ENCODE peak calls at places on chromosomes 6 and 20, in ten cellular contexts. One of them, this sample, is unnamed.

GRCh38 chr20:34709836-34710567 is 5.9 kb downstream of the TP53INP2 start:
- DNase-seq in NCI-H524: no peak
- DNase-seq in myocyte: peak
- DNase-seq in brain microvascular endothelial cell: peak
- DNase-seq in NCI-H2081: peak
- DNase-seq in chondrocyte: no peak
- DNase-seq in T-helper 2 cell: peak
- DNase-seq in NCI-H774: peak
- DNase-seq in HL-60: peak
- DNase-seq in NCI-H460: peak
- DNase-seq in this sample: peak

GRCh38 chr6:134589512-134589911 is 271.6 kb upstream of the SGK1 start:
- DNase-seq in NCI-H524: no peak
- DNase-seq in myocyte: peak
- DNase-seq in brain microvascular endothelial cell: peak
- DNase-seq in NCI-H2081: no peak
- DNase-seq in chondrocyte: no peak
- DNase-seq in T-helper 2 cell: no peak
- DNase-seq in NCI-H774: no peak
- DNase-seq in HL-60: no peak
- DNase-seq in NCI-H460: peak
- DNase-seq in this sample: no peak

GRCh38 chr6:15621203-15622044 is 41.4 kb downstream of the DTNBP1 start:
- DNase-seq in NCI-H524: peak
- DNase-seq in myocyte: peak
- DNase-seq in brain microvascular endothelial cell: peak
- DNase-seq in NCI-H2081: no peak
- DNase-seq in chondrocyte: no peak
- DNase-seq in T-helper 2 cell: no peak
- DNase-seq in NCI-H774: no peak
- DNase-seq in HL-60: peak
- DNase-seq in NCI-H460: no peak
- DNase-seq in this sample: no peak

GRCh38 chr6:37499433-37500293 is at the start of gene CCDC167:
- DNase-seq in NCI-H524: peak
- DNase-seq in myocyte: peak
- DNase-seq in brain microvascular endothelial cell: peak
- DNase-seq in NCI-H2081: peak
- DNase-seq in chondrocyte: peak
- DNase-seq in T-helper 2 cell: peak
- DNase-seq in NCI-H774: peak
- DNase-seq in HL-60: peak
- DNase-seq in NCI-H460: peak
- DNase-seq in this sample: peak

GRCh38 chr20:52614036-52614863 is 357.9 kb upstream of the TSHZ2 start:
- DNase-seq in NCI-H524: no peak
- DNase-seq in myocyte: no peak
- DNase-seq in brain microvascular endothelial cell: no peak
- DNase-seq in NCI-H2081: no peak
- DNase-seq in chondrocyte: no peak
- DNase-seq in T-helper 2 cell: no peak
- DNase-seq in NCI-H774: no peak
- DNase-seq in HL-60: no peak
- DNase-seq in NCI-H460: no peak
- DNase-seq in this sample: no peak

GRCh38 chr20:26209171-26209941 is 512.7 kb upstream of the ZNF337 start:
- DNase-seq in NCI-H524: no peak
- DNase-seq in myocyte: no peak
- DNase-seq in brain microvascular endothelial cell: no peak
- DNase-seq in NCI-H2081: no peak
- DNase-seq in chondrocyte: peak
- DNase-seq in T-helper 2 cell: peak
- DNase-seq in NCI-H774: no peak
- DNase-seq in HL-60: no peak
- DNase-seq in NCI-H460: no peak
- DNase-seq in this sample: no peak

GRCh38 chr6:38143191-38144154 is 323.9 kb downstream of the ZFAND3 start:
- DNase-seq in NCI-H524: no peak
- DNase-seq in myocyte: peak
- DNase-seq in brain microvascular endothelial cell: no peak
- DNase-seq in NCI-H2081: peak
- DNase-seq in chondrocyte: no peak
- DNase-seq in T-helper 2 cell: no peak
- DNase-seq in NCI-H774: peak
- DNase-seq in HL-60: no peak
- DNase-seq in NCI-H460: no peak
- DNase-seq in this sample: no peak

GRCh38 chr6:28303570-28303969 is 22.2 kb downstream of the PGBD1 start:
- DNase-seq in NCI-H524: no peak
- DNase-seq in myocyte: no peak
- DNase-seq in brain microvascular endothelial cell: no peak
- DNase-seq in NCI-H2081: no peak
- DNase-seq in chondrocyte: no peak
- DNase-seq in T-helper 2 cell: no peak
- DNase-seq in NCI-H774: no peak
- DNase-seq in HL-60: no peak
- DNase-seq in NCI-H460: no peak
- DNase-seq in this sample: no peak

This sample was measured in COR-L47.